ENCODE peak calls at places on chromosomes 12 and 14, in seven cellular contexts. One of them, this sample, is unnamed.

GRCh38 chr14:54398028-54398368 is 1.2 kb downstream of the CDKN3 start:
- DNase-seq in ELR: no peak
- DNase-seq in stimulated activated CD8-positive, alpha-beta memory T cell treated with anti-CD3 and anti-CD28 coated beads, Interleukin-7, amount 100 ng/mL, for 1 hour: no peak
- DNase-seq in GM12865: peak; percentile 17
- DNase-seq in substantia nigra: no peak
- DNase-seq in cardiac muscle cell: no peak
- DNase-seq in mesothelial cell of epicardium: no peak
- DNase-seq in this sample: no peak

GRCh38 chr14:23306412-23307145 is at the start of gene BCL2L2:
- DNase-seq in ELR: peak; percentile 91
- DNase-seq in mesothelial cell of epicardium: peak; percentile 87
- DNase-seq in cardiac muscle cell: peak; percentile 95
- DNase-seq in substantia nigra: peak; percentile 86
- DNase-seq in stimulated activated CD8-positive, alpha-beta memory T cell treated with anti-CD3 and anti-CD28 coated beads, Interleukin-7, amount 100 ng/mL, for 1 hour: no peak
- DNase-seq in GM12865: peak; percentile 83
- DNase-seq in this sample: no peak

GRCh38 chr12:79344855-79345840 is 345.6 kb downstream of the PAWR start:
- DNase-seq in ELR: peak; percentile 69
- DNase-seq in stimulated activated CD8-positive, alpha-beta memory T cell treated with anti-CD3 and anti-CD28 coated beads, Interleukin-7, amount 100 ng/mL, for 1 hour: no peak
- DNase-seq in mesothelial cell of epicardium: peak; percentile 40
- DNase-seq in cardiac muscle cell: peak; percentile 62
- DNase-seq in GM12865: peak; percentile 57
- DNase-seq in substantia nigra: no peak
- DNase-seq in this sample: peak; percentile 15

GRCh38 chr12:5073838-5074237 is 30.2 kb downstream of the KCNA5 start:
- DNase-seq in substantia nigra: no peak
- DNase-seq in GM12865: peak; percentile 24
- DNase-seq in ELR: peak; percentile 61
- DNase-seq in stimulated activated CD8-positive, alpha-beta memory T cell treated with anti-CD3 and anti-CD28 coated beads, Interleukin-7, amount 100 ng/mL, for 1 hour: no peak
- DNase-seq in cardiac muscle cell: no peak
- DNase-seq in mesothelial cell of epicardium: no peak
- DNase-seq in this sample: no peak

GRCh38 chr14:101973356-101973755 is 9.0 kb downstream of the DYNC1H1 start:
- DNase-seq in mesothelial cell of epicardium: no peak
- DNase-seq in ELR: peak; percentile 62
- DNase-seq in GM12865: no peak
- DNase-seq in substantia nigra: no peak
- DNase-seq in cardiac muscle cell: no peak
- DNase-seq in stimulated activated CD8-positive, alpha-beta memory T cell treated with anti-CD3 and anti-CD28 coated beads, Interleukin-7, amount 100 ng/mL, for 1 hour: no peak
- DNase-seq in this sample: no peak

GRCh38 chr12:102474438-102475064 is 5.8 kb downstream of the IGF1 start:
- DNase-seq in mesothelial cell of epicardium: no peak
- DNase-seq in cardiac muscle cell: no peak
- DNase-seq in stimulated activated CD8-positive, alpha-beta memory T cell treated with anti-CD3 and anti-CD28 coated beads, Interleukin-7, amount 100 ng/mL, for 1 hour: no peak
- DNase-seq in GM12865: no peak
- DNase-seq in ELR: peak; percentile 36
- DNase-seq in substantia nigra: no peak
- DNase-seq in this sample: no peak

GRCh38 chr12:6279256-6279628 is 31.2 kb upstream of the PLEKHG6 start:
- DNase-seq in ELR: no peak
- DNase-seq in stimulated activated CD8-positive, alpha-beta memory T cell treated with anti-CD3 and anti-CD28 coated beads, Interleukin-7, amount 100 ng/mL, for 1 hour: no peak
- DNase-seq in substantia nigra: no peak
- DNase-seq in GM12865: no peak
- DNase-seq in mesothelial cell of epicardium: no peak
- DNase-seq in cardiac muscle cell: no peak
- DNase-seq in this sample: no peak

GRCh38 chr14:32603992-32604391 is 274.9 kb downstream of the AKAP6 start:
- DNase-seq in ELR: no peak
- DNase-seq in substantia nigra: no peak
- DNase-seq in cardiac muscle cell: no peak
- DNase-seq in GM12865: peak; percentile 45
- DNase-seq in mesothelial cell of epicardium: no peak
- DNase-seq in stimulated activated CD8-positive, alpha-beta memory T cell treated with anti-CD3 and anti-CD28 coated beads, Interleukin-7, amount 100 ng/mL, for 1 hour: no peak
- DNase-seq in this sample: no peak

GRCh38 chr12:19234991-19235876 is 105.7 kb downstream of the PLEKHA5 start:
- DNase-seq in GM12865: no peak
- DNase-seq in cardiac muscle cell: no peak
- DNase-seq in ELR: peak; percentile 44
- DNase-seq in substantia nigra: no peak
- DNase-seq in mesothelial cell of epicardium: no peak
- DNase-seq in stimulated activated CD8-positive, alpha-beta memory T cell treated with anti-CD3 and anti-CD28 coated beads, Interleukin-7, amount 100 ng/mL, for 1 hour: no peak
- DNase-seq in this sample: no peak

GRCh38 chr14:49637534-49638078 is 2.6 kb upstream of the DNAAF2 start:
- DNase-seq in stimulated activated CD8-positive, alpha-beta memory T cell treated with anti-CD3 and anti-CD28 coated beads, Interleukin-7, amount 100 ng/mL, for 1 hour: no peak
- DNase-seq in mesothelial cell of epicardium: no peak
- DNase-seq in ELR: no peak
- DNase-seq in substantia nigra: no peak
- DNase-seq in cardiac muscle cell: no peak
- DNase-seq in GM12865: no peak
- DNase-seq in this sample: no peak

GRCh38 chr14:59028476-59029202 is 159.8 kb upstream of the DAAM1 start:
- DNase-seq in ELR: peak; percentile 97
- DNase-seq in mesothelial cell of epicardium: peak; percentile 63
- DNase-seq in stimulated activated CD8-positive, alpha-beta memory T cell treated with anti-CD3 and anti-CD28 coated beads, Interleukin-7, amount 100 ng/mL, for 1 hour: no peak
- DNase-seq in substantia nigra: peak; percentile 15
- DNase-seq in GM12865: peak; percentile 82
- DNase-seq in cardiac muscle cell: peak; percentile 74
- DNase-seq in this sample: peak; percentile 29

GRCh38 chr14:32711103-32711680 is 227.5 kb upstream of the NPAS3 start:
- DNase-seq in cardiac muscle cell: peak; percentile 69
- DNase-seq in ELR: peak; percentile 59
- DNase-seq in mesothelial cell of epicardium: no peak
- DNase-seq in substantia nigra: no peak
- DNase-seq in stimulated activated CD8-positive, alpha-beta memory T cell treated with anti-CD3 and anti-CD28 coated beads, Interleukin-7, amount 100 ng/mL, for 1 hour: no peak
- DNase-seq in GM12865: peak; percentile 54
- DNase-seq in this sample: no peak

GRCh38 chr12:114955414-114956014 is 271.5 kb upstream of the TBX3 start:
- DNase-seq in stimulated activated CD8-positive, alpha-beta memory T cell treated with anti-CD3 and anti-CD28 coated beads, Interleukin-7, amount 100 ng/mL, for 1 hour: no peak
- DNase-seq in mesothelial cell of epicardium: no peak
- DNase-seq in ELR: peak; percentile 46
- DNase-seq in substantia nigra: no peak
- DNase-seq in cardiac muscle cell: no peak
- DNase-seq in GM12865: no peak
- DNase-seq in this sample: no peak

GRCh38 chr12:80681287-80681686 is 26.1 kb upstream of the MYF6 start:
- DNase-seq in substantia nigra: no peak
- DNase-seq in GM12865: peak; percentile 53
- DNase-seq in cardiac muscle cell: no peak
- DNase-seq in mesothelial cell of epicardium: no peak
- DNase-seq in ELR: no peak
- DNase-seq in stimulated activated CD8-positive, alpha-beta memory T cell treated with anti-CD3 and anti-CD28 coated beads, Interleukin-7, amount 100 ng/mL, for 1 hour: no peak
- DNase-seq in this sample: no peak

GRCh38 chr12:96208346-96208745 is 14.2 kb downstream of the ELK3 start:
- DNase-seq in cardiac muscle cell: no peak
- DNase-seq in ELR: peak; percentile 74
- DNase-seq in substantia nigra: no peak
- DNase-seq in stimulated activated CD8-positive, alpha-beta memory T cell treated with anti-CD3 and anti-CD28 coated beads, Interleukin-7, amount 100 ng/mL, for 1 hour: no peak
- DNase-seq in GM12865: no peak
- DNase-seq in mesothelial cell of epicardium: no peak
- DNase-seq in this sample: no peak

GRCh38 chr12:115941362-115941761 is 336.1 kb downstream of the MED13L start:
- DNase-seq in cardiac muscle cell: no peak
- DNase-seq in GM12865: no peak
- DNase-seq in mesothelial cell of epicardium: no peak
- DNase-seq in stimulated activated CD8-positive, alpha-beta memory T cell treated with anti-CD3 and anti-CD28 coated beads, Interleukin-7, amount 100 ng/mL, for 1 hour: no peak
- DNase-seq in substantia nigra: no peak
- DNase-seq in ELR: peak; percentile 37
- DNase-seq in this sample: no peak

GRCh38 chr12:25689996-25690501 is 137.0 kb upstream of the LMNTD1 start:
- DNase-seq in mesothelial cell of epicardium: no peak
- DNase-seq in cardiac muscle cell: no peak
- DNase-seq in stimulated activated CD8-positive, alpha-beta memory T cell treated with anti-CD3 and anti-CD28 coated beads, Interleukin-7, amount 100 ng/mL, for 1 hour: no peak
- DNase-seq in GM12865: no peak
- DNase-seq in ELR: no peak
- DNase-seq in substantia nigra: no peak
- DNase-seq in this sample: no peak